ENCODE peak calls at places on chromosomes 13 and 19, in six cellular contexts. Y is neuronal stem cell, X is H9, L is IMR-90, G is H1, P is mesenchymal stem cell. U is an unnamed sample.

GRCh38 chr13:74758188-74758587 is 624.0 kb upstream of the KLF12 start:
- DNase-seq in Y (peak; percentile 48), G (no peak), L (no peak), P (no peak), X (peak; percentile 42), U (no peak)

GRCh38 chr19:29851769-29852521 is 40.2 kb downstream of the CCNE1 start:
- DNase-seq in Y (no peak), G (no peak), L (no peak), X (no peak), P (no peak), U (no peak)

GRCh38 chr13:86906458-86906857 is 764.7 kb upstream of the SLITRK5 start:
- DNase-seq in G (no peak), X (no peak), P (peak; percentile 75), Y (no peak), L (peak; percentile 64), U (no peak)

GRCh38 chr19:48646192-48646911 is 365 bp upstream of the CA11 start:
- DNase-seq in Y (peak; percentile 91), L (peak; percentile 72), G (peak; percentile 89), P (peak; percentile 89), X (peak; percentile 96), U (peak; percentile 87)

GRCh38 chr19:2170219-2170618 is 6.5 kb downstream of the DOT1L start:
- DNase-seq in G (no peak), L (no peak), Y (no peak), P (no peak), X (peak; percentile 28), U (peak; percentile 89)

GRCh38 chr13:65926750-65927171 is 1303.4 kb downstream of the PCDH9 start:
- DNase-seq in G (peak; percentile 29), P (no peak), X (peak; percentile 79), L (no peak), Y (no peak), U (no peak)

GRCh38 chr13:110396913-110397379 is 89.9 kb downstream of the COL4A2 start:
- DNase-seq in Y (no peak), G (no peak), L (peak; percentile 100), P (peak; percentile 100), X (no peak), U (peak; percentile 72)

GRCh38 chr13:60654405-60654804 is 257.4 kb downstream of the TDRD3 start:
- DNase-seq in G (no peak), P (peak; percentile 0), X (no peak), Y (no peak), L (no peak), U (peak; percentile 21)

GRCh38 chr13:35684432-35684831 is 207.9 kb upstream of the MAB21L1 start:
- DNase-seq in Y (no peak), L (no peak), G (no peak), P (no peak), X (no peak), U (no peak)

GRCh38 chr19:33676999-33677665 is 55.4 kb downstream of the CHST8 start:
- DNase-seq in X (no peak), G (no peak), L (no peak), Y (no peak), P (no peak), U (no peak)

GRCh38 chr13:66969291-66969690 is 260.8 kb downstream of the PCDH9 start:
- DNase-seq in G (no peak), Y (no peak), X (no peak), P (no peak), L (no peak), U (no peak)

GRCh38 chr13:99907627-99908026 is 63.9 kb downstream of the ZIC5 start:
- DNase-seq in Y (no peak), X (no peak), G (no peak), L (no peak), P (no peak), U (no peak)

GRCh38 chr13:95833713-95834112 is 156.8 kb downstream of the DNAJC3 start:
- DNase-seq in P (peak; percentile 39), X (no peak), G (no peak), L (peak; percentile 11), Y (no peak), U (no peak)

GRCh38 chr19:1360818-1361461 is 22.8 kb upstream of the NDUFS7 start:
- DNase-seq in X (no peak), Y (no peak), G (no peak), L (peak; percentile 79), P (no peak), U (no peak)

GRCh38 chr19:11020423-11020822 is 59.6 kb downstream of the SMARCA4 start:
- DNase-seq in G (no peak), Y (no peak), X (no peak), P (no peak), L (no peak), U (no peak)

GRCh38 chr19:43774103-43774939 is 6.5 kb downstream of the KCNN4 start:
- DNase-seq in Y (peak; percentile 57), X (peak; percentile 87), G (no peak), L (peak; percentile 58), P (peak; percentile 69), U (no peak)

GRCh38 chr13:40193290-40194203 is 472.9 kb downstream of the FOXO1 start:
- DNase-seq in L (no peak), Y (no peak), P (no peak), G (no peak), X (no peak), U (no peak)

GRCh38 chr13:76330756-76331155 is 555.4 kb downstream of the KCTD12 start:
- DNase-seq in Y (no peak), P (no peak), G (no peak), L (no peak), X (no peak), U (no peak)
- H3K14ac ChIP-seq in Y (no peak overlapping the region), P (no peak overlapping the region), G (no peak overlapping the region), L (no peak overlapping the region), X (no peak overlapping the region), U (no peak overlapping the region)

GRCh38 chr13:30943881-30944280 is 11.4 kb downstream of the TEX26 start:
- DNase-seq in L (no peak), P (no peak), G (no peak), Y (no peak), X (no peak), U (no peak)
- H3K14ac ChIP-seq in L (no peak overlapping the region), P (no peak overlapping the region), G (no peak overlapping the region), Y (no peak overlapping the region), X (no peak overlapping the region), U (no peak overlapping the region)

DNA sequence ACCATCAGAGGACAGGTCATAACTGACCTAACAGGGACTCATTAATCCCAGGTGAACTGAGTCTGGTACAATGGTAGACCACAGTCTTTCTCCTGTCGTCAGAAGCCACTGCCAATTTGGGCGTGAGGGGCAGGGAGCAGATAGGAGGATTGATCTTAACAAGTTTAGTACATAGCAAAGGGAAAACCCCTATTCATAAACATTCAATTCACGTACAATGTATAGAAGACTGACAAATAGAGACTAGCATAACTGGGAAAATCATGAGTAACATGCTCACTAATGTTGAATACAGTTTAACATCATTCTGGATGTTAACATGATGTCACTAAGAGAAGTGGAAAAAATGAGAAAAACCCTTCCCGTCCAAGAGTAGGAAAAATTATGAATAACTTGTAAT is 54.1 kb downstream of the SLC7A1 start:
- DNase-seq in Y (no peak), G (no peak), X (no peak), L (no peak), P (no peak), U (no peak)
- H3K14ac ChIP-seq in Y (no peak overlapping the region), G (no peak overlapping the region), X (no peak overlapping the region), L (no peak overlapping the region), P (no peak overlapping the region), U (no peak overlapping the region)

GRCh38 chr19:17235618-17236413 is 9.8 kb downstream of the OCEL1 start:
- DNase-seq in P (peak; percentile 79), X (peak; percentile 84), G (no peak), L (peak; percentile 76), Y (peak; percentile 74), U (peak; percentile 63)

GRCh38 chr19:17240062-17240854 is 5.5 kb downstream of the NR2F6 start:
- DNase-seq in G (no peak), P (no peak), X (no peak), L (no peak), Y (no peak), U (no peak)

GRCh38 chr19:17236414-17236716 is 9.4 kb downstream of the NR2F6 start:
- DNase-seq in P (no peak), Y (no peak), L (no peak), X (no peak), G (no peak), U (no peak)

GRCh38 chr19:17236831-17237543 is 8.7 kb downstream of the NR2F6 start:
- DNase-seq in X (no peak), Y (no peak), L (no peak), P (no peak), G (no peak), U (no peak)

DNA sequence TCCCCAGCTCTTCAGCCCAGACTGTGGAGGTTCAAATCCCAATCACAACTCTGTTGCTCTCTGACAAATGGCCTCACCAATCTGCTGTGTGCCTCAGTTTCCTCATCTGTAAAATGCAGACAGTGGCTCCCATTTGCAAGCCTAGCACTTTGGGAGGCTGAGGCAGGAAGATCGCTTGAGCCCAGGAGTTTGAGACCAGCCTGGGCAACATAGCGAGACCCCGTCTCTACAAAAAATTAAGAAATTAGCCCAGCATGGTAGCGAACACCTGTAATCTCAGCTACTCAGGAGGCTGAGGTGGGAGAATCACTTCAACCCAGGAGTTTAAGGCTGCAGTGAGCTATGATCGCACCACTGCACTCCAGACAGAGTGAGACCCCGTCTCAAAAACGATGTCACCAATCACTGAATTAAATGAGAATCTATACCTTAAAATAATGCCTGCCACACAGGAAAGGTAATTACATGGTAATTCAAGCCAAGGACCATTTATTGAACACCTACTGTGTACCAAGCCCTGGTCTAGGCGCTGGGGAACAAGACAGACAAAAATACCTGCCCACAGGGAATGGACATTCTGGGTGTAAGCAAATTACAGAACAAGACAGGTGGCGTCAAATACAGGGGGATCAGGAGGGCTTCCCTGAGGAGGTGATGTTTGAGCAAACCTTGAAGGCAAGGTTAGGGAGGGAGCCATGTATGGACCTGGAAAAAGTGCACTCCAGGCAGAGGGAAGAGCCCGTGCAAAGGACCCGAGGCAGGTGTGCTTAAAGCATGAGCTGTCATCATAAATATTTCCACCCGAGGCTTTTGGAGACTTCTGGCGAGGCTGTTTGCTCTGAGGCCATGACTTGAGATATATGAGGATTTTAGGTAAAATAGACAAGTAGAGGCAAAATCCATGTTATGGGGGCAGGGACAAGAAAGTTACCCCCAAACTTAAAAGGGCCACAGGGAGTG is 7.7 kb downstream of the NR2F6 start:
- DNase-seq in X (no peak), G (no peak), L (no peak), Y (no peak), P (no peak), U (peak; percentile 82)
- H3K14ac ChIP-seq in X (no peak overlapping the region), G (no peak overlapping the region), L (no peak overlapping the region), Y (no peak overlapping the region), P (no peak overlapping the region), U (no peak overlapping the region)

GRCh38 chr13:106367361-106367781 is 168.1 kb downstream of the EFNB2 start:
- DNase-seq in G (no peak), X (no peak), P (no peak), L (no peak), Y (no peak), U (no peak)
- H3K14ac ChIP-seq in G (no peak overlapping the region), X (no peak overlapping the region), P (no peak overlapping the region), L (no peak overlapping the region), Y (no peak overlapping the region), U (no peak overlapping the region)

GRCh38 chr13:31116224-31116623 is 45.5 kb downstream of the HSPH1 start:
- DNase-seq in P (no peak), G (no peak), X (no peak), L (no peak), Y (no peak), U (no peak)
- H3K14ac ChIP-seq in P (no peak overlapping the region), G (no peak overlapping the region), X (no peak overlapping the region), L (no peak overlapping the region), Y (no peak overlapping the region), U (no peak overlapping the region)

GRCh38 chr13:105452895-105453294 is 1082.6 kb downstream of the EFNB2 start:
- DNase-seq in L (no peak), P (no peak), X (no peak), G (no peak), Y (no peak), U (no peak)
- H3K14ac ChIP-seq in L (no peak overlapping the region), P (no peak overlapping the region), X (no peak overlapping the region), G (no peak overlapping the region), Y (no peak overlapping the region), U (no peak overlapping the region)

GRCh38 chr19:31261019-31261595 is 88.1 kb downstream of the TSHZ3 start:
- DNase-seq in G (no peak), L (no peak), P (no peak), X (no peak), Y (no peak), U (no peak)
- H3K14ac ChIP-seq in G (no peak overlapping the region), L (peak overlapping the region; percentile 40), P (no peak overlapping the region), X (no peak overlapping the region), Y (no peak overlapping the region), U (no peak overlapping the region)

U was measured in trophoblast cell.